ENCODE peak calls at places on chromosomes 3 and 15, in six cellular contexts. F, W, T, Y, R and X are unnamed samples.

GRCh38 chr3:56357266-56357665 is 111.0 kb downstream of the ERC2 start:
- DNase-seq in F (no peak), W (no peak), T (no peak), Y (peak; percentile 12), R (no peak), X (no peak)

GRCh38 chr3:195060531-195061385 is 210.2 kb downstream of the XXYLT1 start:
- DNase-seq in F (no peak), W (no peak), T (no peak), Y (no peak), R (no peak), X (no peak)

GRCh38 chr15:87942316-87942715 is 314.2 kb downstream of the NTRK3 start:
- DNase-seq in F (no peak), W (no peak), T (no peak), Y (no peak), R (no peak), X (no peak)

GRCh38 chr15:63238796-63239195 is 38.6 kb upstream of the APH1B start:
- DNase-seq in F (no peak), W (no peak), T (no peak), Y (no peak), R (no peak), X (no peak)

GRCh38 chr15:76967067-76967466 is 27.9 kb upstream of the PSTPIP1 start:
- DNase-seq in F (no peak), W (no peak), T (no peak), Y (no peak), R (no peak), X (no peak)

GRCh38 chr15:71790081-71790480 is 20.3 kb upstream of the NR2E3 start:
- DNase-seq in F (peak; percentile 54), W (no peak), T (no peak), Y (no peak), R (no peak), X (no peak)

GRCh38 chr3:132405188-132405587 is 12.1 kb upstream of the DNAJC13 start:
- DNase-seq in F (no peak), W (no peak), T (no peak), Y (no peak), R (no peak), X (no peak)

GRCh38 chr3:140756240-140757016 is 78.6 kb downstream of the TRIM42 start:
- DNase-seq in F (no peak), W (no peak), T (no peak), Y (no peak), R (no peak), X (no peak)

GRCh38 chr15:61828860-61829513 is 231.3 kb downstream of the VPS13C start:
- DNase-seq in F (no peak), W (peak; percentile 34), T (peak; percentile 38), Y (no peak), R (no peak), X (no peak)

GRCh38 chr3:79564192-79564591 is 203.6 kb downstream of the ROBO1 start:
- DNase-seq in F (no peak), W (no peak), T (no peak), Y (no peak), R (no peak), X (no peak)

GRCh38 chr3:46481636-46482035 is 16.1 kb upstream of the RTP3 start:
- DNase-seq in F (no peak), W (no peak), T (no peak), Y (no peak), R (no peak), X (no peak)
- H3K4me3 ChIP-seq in F (no peak overlapping the region), W (no peak overlapping the region), T (no peak overlapping the region), Y (no peak overlapping the region), R (no peak overlapping the region), X (no peak overlapping the region)

GRCh38 chr3:72907851-72908620 is 20.2 kb downstream of the GXYLT2 start:
- DNase-seq in F (no peak), W (peak; percentile 34), T (peak; percentile 31), Y (no peak), R (no peak), X (peak; percentile 83)

GRCh38 chr3:72909591-72909990 is 21.7 kb downstream of the GXYLT2 start:
- DNase-seq in F (no peak), W (no peak), T (no peak), Y (no peak), R (no peak), X (no peak)

GRCh38 chr3:72906154-72906553 is 18.3 kb downstream of the GXYLT2 start:
- DNase-seq in F (no peak), W (no peak), T (no peak), Y (no peak), R (no peak), X (no peak)

GRCh38 chr3:72904156-72904555 is 16.3 kb downstream of the GXYLT2 start:
- DNase-seq in F (no peak), W (no peak), T (no peak), Y (no peak), R (no peak), X (no peak)

DNA sequence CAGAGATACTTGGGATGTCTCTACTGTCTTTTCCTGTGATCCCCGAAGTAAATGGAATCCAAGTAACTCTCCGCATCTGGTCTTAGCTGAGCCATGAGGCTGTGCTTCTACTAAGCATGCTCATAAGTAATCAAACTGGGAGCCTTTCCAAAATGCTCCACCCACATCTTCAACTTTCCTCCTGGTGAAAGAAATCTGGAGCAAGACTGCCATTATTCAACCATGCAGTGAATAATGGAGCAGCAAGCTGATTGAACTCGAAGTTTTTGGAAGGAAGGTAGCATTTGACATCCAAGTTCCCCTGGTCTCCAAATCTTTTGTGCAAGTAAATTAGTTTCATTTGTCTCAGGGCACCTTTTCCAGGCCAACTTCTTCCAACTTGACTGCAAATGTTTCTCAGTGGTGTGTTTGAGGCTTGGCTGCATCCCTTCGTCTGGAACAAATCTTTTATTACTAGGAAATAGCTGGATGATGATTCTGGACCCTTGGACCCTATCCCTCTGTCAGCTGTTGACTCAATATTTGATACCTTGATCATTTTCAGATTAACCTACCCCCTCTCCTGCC is 19.4 kb downstream of the GXYLT2 start:
- DNase-seq in F (no peak), W (no peak), T (peak; percentile 70), Y (no peak), R (no peak), X (peak; percentile 74)
- H3K27ac ChIP-seq in F (peak overlapping the region; percentile 48), W (peak overlapping the region; percentile 53), T (peak overlapping the region; percentile 55), Y (no peak overlapping the region), R (no peak overlapping the region), X (peak overlapping the region; percentile 36)

GRCh38 chr15:41032079-41032328 is 78.7 kb downstream of the CHAC1 start:
- DNase-seq in F (no peak), W (no peak), T (no peak), Y (no peak), R (no peak), X (no peak)
- H3K4me3 ChIP-seq in F (no peak overlapping the region), W (no peak overlapping the region), T (no peak overlapping the region), Y (no peak overlapping the region), R (no peak overlapping the region), X (no peak overlapping the region)

GRCh38 chr3:186095584-186096061 is 13.3 kb downstream of the ETV5 start:
- DNase-seq in F (no peak), W (no peak), T (no peak), Y (no peak), R (no peak), X (no peak)
- H3K27ac ChIP-seq in F (peak overlapping the region; percentile 39), W (no peak overlapping the region), T (no peak overlapping the region), Y (no peak overlapping the region), R (no peak overlapping the region), X (no peak overlapping the region)

DNA sequence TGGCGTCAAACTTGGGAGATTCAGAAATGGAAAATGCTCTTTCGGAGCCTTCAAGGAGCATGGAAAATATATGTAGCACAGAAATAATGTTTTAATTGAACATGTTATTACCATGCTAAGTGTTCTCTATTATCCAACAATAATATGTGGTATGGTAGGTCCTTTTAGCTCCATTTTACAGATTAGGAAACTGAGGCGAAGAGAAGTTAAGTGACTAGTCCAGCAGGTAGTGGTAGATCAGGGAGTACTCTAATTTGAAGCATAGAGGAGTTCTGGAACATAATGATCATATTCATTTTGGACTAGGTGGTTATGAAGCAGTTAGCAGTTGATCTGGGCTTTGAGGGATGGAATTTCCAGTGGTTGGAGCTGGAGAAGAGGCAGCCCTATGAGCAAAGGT is 1.1 kb downstream of the CMC1 start:
- DNase-seq in F (no peak), W (no peak), T (no peak), Y (no peak), R (no peak), X (no peak)
- H3K4me3 ChIP-seq in F (peak overlapping the region; percentile 65), W (peak overlapping the region; percentile 85), T (peak overlapping the region; percentile 99), Y (peak overlapping the region; percentile 72), R (peak overlapping the region; percentile 92), X (peak overlapping the region; percentile 91)

GRCh38 chr3:182979103-182979697 is 1.1 kb downstream of the DCUN1D1 start:
- DNase-seq in F (no peak), W (no peak), T (no peak), Y (no peak), R (no peak), X (no peak)
- H3K27ac ChIP-seq in F (peak overlapping the region; percentile 94), W (peak overlapping the region; percentile 89), T (no peak overlapping the region), Y (peak overlapping the region; percentile 90), R (peak overlapping the region; percentile 27), X (peak overlapping the region; percentile 85)

DNA sequence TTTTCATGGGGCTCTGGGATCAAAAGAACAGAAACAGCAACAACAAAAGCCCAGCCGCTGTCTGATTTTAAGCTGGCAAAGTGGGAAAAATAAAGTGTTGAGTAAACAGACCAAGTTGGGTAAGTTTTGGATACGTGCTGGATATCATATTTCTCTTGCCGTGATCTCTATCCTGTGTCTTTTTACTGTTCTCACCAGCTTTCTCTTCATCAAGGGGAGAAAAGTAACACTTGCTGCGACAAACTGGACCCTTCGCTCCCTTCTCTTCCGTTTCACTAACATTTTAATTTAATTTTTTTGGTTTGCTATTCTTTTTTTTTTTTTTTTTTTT is 356 bp downstream of the TMEM45A start:
- DNase-seq in F (no peak), W (no peak), T (no peak), Y (no peak), R (no peak), X (no peak)
- H3K4me3 ChIP-seq in F (peak overlapping the region; percentile 54), W (peak overlapping the region; percentile 69), T (peak overlapping the region; percentile 52), Y (peak overlapping the region; percentile 74), R (peak overlapping the region; percentile 52), X (peak overlapping the region; percentile 59)

GRCh38 chr15:101124731-101125558 is 126.9 kb downstream of the CHSY1 start:
- DNase-seq in F (no peak), W (no peak), T (no peak), Y (no peak), R (peak; percentile 15), X (no peak)
- H3K27ac ChIP-seq in F (no peak overlapping the region), W (no peak overlapping the region), T (no peak overlapping the region), Y (no peak overlapping the region), R (no peak overlapping the region), X (no peak overlapping the region)